ENCODE peak calls at places on chromosomes 11 and 22, in ten cellular contexts. D is gastrocnemius medialis, Y is Calu3, F is astrocyte of the cerebellum, M is foreskin keratinocyte, C is body of pancreas, T is A549, Z is B cell, H is bronchial epithelial cell, G is fibroblast of lung. W is an unnamed sample.
A peak's percentile ranks its signal among the peaks of the same experiment; 100 is the strongest.

GRCh38 chr11:88704505-88704904 is 361.3 kb downstream of the GRM5 start:
- DNase-seq in M (peak; percentile 20), Y (no peak), Z (no peak), T (no peak), F (peak; percentile 27), G (peak; percentile 13), D (no peak), C (no peak), H (no peak), W (peak; percentile 11)

GRCh38 chr11:30960387-30960992 is 374.3 kb upstream of the MPPED2 start:
- DNase-seq in Z (no peak), D (no peak), T (peak; percentile 75), M (peak; percentile 26), G (peak; percentile 49), Y (peak; percentile 10), F (peak; percentile 62), C (no peak), H (peak; percentile 57), W (peak; percentile 71)

GRCh38 chr11:18536195-18536594 is 9.5 kb upstream of the TSG101 start:
- DNase-seq in D (no peak), Y (no peak), H (no peak), Z (no peak), G (no peak), C (no peak), M (no peak), T (no peak), F (no peak), W (no peak)

GRCh38 chr22:44335903-44336803 is 23.4 kb upstream of the SHISAL1 start:
- DNase-seq in G (no peak), F (no peak), C (no peak), M (peak; percentile 16), H (peak; percentile 20), Z (no peak), Y (peak; percentile 58), T (no peak), D (no peak), W (no peak)

GRCh38 chr22:46250783-46251125 is 661 bp upstream of the CDPF1 start:
- DNase-seq in T (no peak), F (no peak), Y (peak; percentile 22), Z (no peak), M (no peak), C (no peak), D (no peak), H (no peak), G (no peak), W (no peak)

GRCh38 chr11:43268161-43268560 is 43.6 kb upstream of the API5 start:
- DNase-seq in T (no peak), D (peak; percentile 15), F (no peak), C (peak; percentile 61), G (no peak), M (no peak), Z (no peak), Y (no peak), H (no peak), W (no peak)

GRCh38 chr11:82398300-82398815 is 335.3 kb downstream of the FAM181B start:
- DNase-seq in M (no peak), D (peak; percentile 17), Y (no peak), Z (no peak), H (peak; percentile 3), C (no peak), G (no peak), F (no peak), T (no peak), W (no peak)

GRCh38 chr11:75667268-75667830 is 1.5 kb downstream of the MAP6 start:
- DNase-seq in Y (peak; percentile 35), T (peak; percentile 60), F (no peak), Z (peak; percentile 39), M (peak; percentile 11), G (peak; percentile 24), C (peak; percentile 22), H (no peak), D (no peak), W (no peak)

GRCh38 chr22:49440931-49441330 is 386.7 kb downstream of the BRD1 start:
- DNase-seq in T (no peak), H (no peak), C (no peak), Y (no peak), F (no peak), M (no peak), Z (no peak), G (no peak), D (no peak), W (no peak)

GRCh38 chr11:77301510-77301909 is at the start of gene GDPD4:
- DNase-seq in Y (no peak), Z (no peak), H (no peak), C (no peak), G (no peak), T (no peak), M (no peak), F (no peak), D (no peak), W (no peak)

GRCh38 chr11:73652046-73652730 is 5.8 kb downstream of the PLEKHB1 start:
- DNase-seq in F (no peak), C (peak; percentile 68), Y (peak; percentile 91), H (no peak), T (no peak), G (no peak), M (no peak), Z (no peak), D (no peak), W (no peak)

GRCh38 chr11:115126515-115127208 is 377.6 kb downstream of the CADM1 start:
- DNase-seq in Z (no peak), H (no peak), Y (no peak), F (no peak), M (no peak), C (no peak), D (no peak), G (no peak), T (no peak), W (no peak)

GRCh38 chr22:22820076-22820475 is 67.5 kb upstream of the IGLL5 start:
- DNase-seq in D (no peak), Y (no peak), Z (no peak), G (no peak), H (no peak), T (no peak), C (no peak), F (no peak), M (no peak), W (no peak)

GRCh38 chr22:18001040-18001893 is 23.1 kb downstream of the MICAL3 start:
- DNase-seq in C (peak; percentile 91), T (peak; percentile 97), H (peak; percentile 90), D (peak; percentile 92), Z (peak; percentile 87), Y (peak; percentile 91), F (peak; percentile 98), G (peak; percentile 98), M (peak; percentile 96), W (peak; percentile 99)

GRCh38 chr11:105861225-105861624 is 160.8 kb downstream of the MSANTD4 start:
- DNase-seq in G (no peak), C (no peak), H (peak; percentile 7), Z (no peak), T (no peak), D (no peak), Y (no peak), M (no peak), F (no peak), W (no peak)

GRCh38 chr11:73040046-73040445 is 102.1 kb downstream of the FCHSD2 start:
- DNase-seq in D (no peak), C (no peak), G (no peak), Z (no peak), M (no peak), Y (no peak), F (no peak), T (no peak), H (no peak), W (no peak)

GRCh38 chr11:130070829-130071205 is 1.1 kb downstream of the APLP2 start:
- DNase-seq in D (no peak), T (no peak), Y (no peak), H (no peak), C (peak; percentile 23), M (no peak), Z (peak; percentile 32), F (no peak), G (peak; percentile 31), W (peak; percentile 55)

GRCh38 chr11:57982763-57983162 is 40.9 kb upstream of the OR9Q1 start:
- DNase-seq in F (no peak), D (no peak), Z (no peak), Y (no peak), C (no peak), H (no peak), M (no peak), T (no peak), G (no peak), W (no peak)

GRCh38 chr11:66151273-66151672 is 81.2 kb downstream of the PACS1 start:
- DNase-seq in D (no peak), Z (no peak), T (no peak), G (no peak), C (no peak), M (no peak), Y (no peak), H (no peak), F (no peak), W (no peak)

GRCh38 chr22:40592352-40593113 is 44.0 kb downstream of the MRTFA start:
- DNase-seq in H (no peak), Z (peak; percentile 33), F (no peak), T (no peak), G (no peak), M (no peak), C (no peak), D (no peak), Y (no peak), W (no peak)
- TF ChIP-seq CTCF in H (no peak), Z (no peak), F (no peak), T (no peak), G (no peak), M (no peak), C (no peak), D (no peak), Y (no peak), W (no peak)

GRCh38 chr11:124983674-124984511 is 29.9 kb downstream of the CCDC15 start:
- DNase-seq in H (no peak), T (no peak), C (no peak), G (no peak), F (no peak), M (no peak), Z (no peak), D (no peak), Y (no peak), W (no peak)
- TF ChIP-seq CTCF in H (no peak), T (no peak), C (no peak), G (no peak), F (no peak), M (no peak), Z (no peak), D (no peak), Y (no peak), W (no peak)

GRCh38 chr22:41271787-41272186 is 14.2 kb downstream of the RANGAP1 start:
- DNase-seq in G (no peak), M (peak; percentile 44), T (no peak), F (no peak), Z (no peak), C (no peak), H (no peak), D (no peak), Y (no peak), W (no peak)
- TF ChIP-seq CTCF in G (no peak), M (peak; percentile 55), T (no peak), F (no peak), Z (no peak), C (no peak), H (no peak), D (no peak), Y (no peak), W (no peak)

DNA sequence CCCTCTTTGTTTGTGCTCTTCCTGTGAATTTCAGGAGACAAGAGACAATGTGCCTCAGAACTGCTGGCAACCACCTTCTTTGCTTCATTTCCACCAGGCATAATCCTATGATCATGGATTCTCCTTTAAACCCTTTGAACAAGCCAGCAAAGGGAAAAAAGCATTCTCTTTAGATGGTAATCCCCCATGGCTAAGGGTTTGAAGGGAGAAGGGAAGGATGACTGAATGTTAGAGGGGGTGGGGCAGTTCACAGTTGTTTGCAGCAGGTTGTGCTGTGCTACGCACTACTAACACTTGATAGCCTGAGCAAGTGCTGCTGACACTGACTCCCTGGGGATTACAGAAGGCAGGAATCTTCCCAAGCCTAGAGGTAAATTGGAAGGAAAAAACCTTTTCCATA is 462.5 kb upstream of the LRRC4C start:
- DNase-seq in M (no peak), G (no peak), Y (no peak), D (no peak), T (no peak), H (no peak), F (no peak), C (no peak), Z (no peak), W (no peak)
- TF ChIP-seq CTCF in M (no peak), G (no peak), Y (no peak), D (no peak), T (no peak), H (no peak), F (no peak), C (no peak), Z (no peak), W (no peak)